ENCODE peak calls at places on chromosomes 3 and 15, in four cellular contexts. W is testis, T is HL-60, G is aorta. S is an unnamed sample. For H3K27me3, the result is how much of the 10 kb centered on the place peaks cover.

GRCh38 chr3:67947808-67948508 is 293.5 kb upstream of the SUCLG2 start:
- DNase-seq in W (no peak), T (no peak), G (no peak), S (no peak)

GRCh38 chr3:4813855-4814254 is 165.4 kb upstream of the BHLHE40 start:
- DNase-seq in W (no peak), T (peak), G (no peak), S (peak)

GRCh38 chr3:49689046-49689886 is at the start of the genes MST1 and RNF123:
- DNase-seq in W (peak), T (peak), G (peak), S (peak)

GRCh38 chr3:32334675-32335074 is 57.0 kb upstream of the CMTM7 start:
- DNase-seq in W (no peak), T (no peak), G (no peak), S (no peak)

GRCh38 chr3:21310176-21310575 is 440.8 kb downstream of the ZNF385D start:
- DNase-seq in W (no peak), T (no peak), G (no peak), S (no peak)

GRCh38 chr15:100891316-100892012 is 11.8 kb downstream of the ALDH1A3 start:
- DNase-seq in W (no peak), T (no peak), G (no peak), S (no peak)

GRCh38 chr15:92226020-92226612 is 167.6 kb upstream of the ST8SIA2 start:
- DNase-seq in W (peak), T (peak), G (no peak), S (peak)

GRCh38 chr3:194906229-194906629 is 220.5 kb downstream of the FAM43A start:
- DNase-seq in W (no peak), T (no peak), G (no peak), S (peak)

GRCh38 chr15:98142584-98142983 is 182.1 kb downstream of the ARRDC4 start:
- DNase-seq in W (no peak), T (no peak), G (no peak), S (no peak)

GRCh38 chr3:141901914-141902313 is 25.5 kb downstream of the ATP1B3 start:
- DNase-seq in W (no peak), T (no peak), G (no peak), S (no peak)

GRCh38 chr3:191328963-191329653 is at the start of gene CCDC50:
- DNase-seq in W (peak), T (peak), G (peak), S (peak)

GRCh38 chr3:11204697-11205397 is 50.6 kb downstream of the HRH1 start:
- DNase-seq in W (no peak), T (no peak), G (peak), S (no peak)

GRCh38 chr15:33201376-33202189 is 7.1 kb upstream of the FMN1 start:
- DNase-seq in W (no peak), T (no peak), G (no peak), S (peak)

GRCh38 chr3:123755085-123755484 is 129.0 kb downstream of the MYLK start:
- DNase-seq in W (no peak), T (no peak), G (no peak), S (no peak)

GRCh38 chr15:100114100-100114499 is 227.7 kb downstream of the ADAMTS17 start:
- DNase-seq in W (peak), T (no peak), G (peak), S (peak)

GRCh38 chr3:183178512-183178832 is 15.9 kb upstream of the LAMP3 start:
- DNase-seq in W (no peak), T (no peak), G (no peak), S (no peak)

GRCh38 chr3:172174396-172175253 is 135.2 kb downstream of the FNDC3B start:
- DNase-seq in W (no peak), T (no peak), G (no peak), S (no peak)

GRCh38 chr3:59277201-59277600 is 227.4 kb upstream of the CFAP20DC start:
- DNase-seq in W (no peak), T (no peak), G (no peak), S (no peak)

GRCh38 chr15:75672646-75673425 is 25.1 kb downstream of the SNX33 start:
- DNase-seq in W (peak), T (no peak), G (peak), S (peak)

GRCh38 chr3:177525987-177526712 is 328.9 kb upstream of the TBL1XR1 start:
- DNase-seq in W (no peak), T (peak), G (no peak), S (no peak)

GRCh38 chr3:7309707-7310106 is 448.8 kb downstream of the GRM7 start:
- DNase-seq in W (peak), T (no peak), G (peak), S (peak)

GRCh38 chr3:15305366-15305844 is 27.0 kb downstream of the SH3BP5 start:
- DNase-seq in W (peak), T (no peak), G (no peak), S (peak)

GRCh38 chr3:46375814-46376213 is 5.1 kb downstream of the CCR5 start:
- DNase-seq in W (no peak), T (no peak), G (no peak), S (no peak)

GRCh38 chr3:64150527-64151238 is 74.6 kb downstream of the PRICKLE2 start:
- DNase-seq in W (peak), T (no peak), G (peak), S (peak)

GRCh38 chr3:48125026-48125704 is 63.1 kb downstream of the CDC25A start:
- DNase-seq in W (peak), T (no peak), G (peak), S (no peak)

GRCh38 chr3:188243124-188243795 is 89.3 kb downstream of the LPP start:
- DNase-seq in W (no peak), T (no peak), G (no peak), S (no peak)
- H3K27ac ChIP-seq in W (no peak), T (no peak), G (no peak), S (no peak)

DNA sequence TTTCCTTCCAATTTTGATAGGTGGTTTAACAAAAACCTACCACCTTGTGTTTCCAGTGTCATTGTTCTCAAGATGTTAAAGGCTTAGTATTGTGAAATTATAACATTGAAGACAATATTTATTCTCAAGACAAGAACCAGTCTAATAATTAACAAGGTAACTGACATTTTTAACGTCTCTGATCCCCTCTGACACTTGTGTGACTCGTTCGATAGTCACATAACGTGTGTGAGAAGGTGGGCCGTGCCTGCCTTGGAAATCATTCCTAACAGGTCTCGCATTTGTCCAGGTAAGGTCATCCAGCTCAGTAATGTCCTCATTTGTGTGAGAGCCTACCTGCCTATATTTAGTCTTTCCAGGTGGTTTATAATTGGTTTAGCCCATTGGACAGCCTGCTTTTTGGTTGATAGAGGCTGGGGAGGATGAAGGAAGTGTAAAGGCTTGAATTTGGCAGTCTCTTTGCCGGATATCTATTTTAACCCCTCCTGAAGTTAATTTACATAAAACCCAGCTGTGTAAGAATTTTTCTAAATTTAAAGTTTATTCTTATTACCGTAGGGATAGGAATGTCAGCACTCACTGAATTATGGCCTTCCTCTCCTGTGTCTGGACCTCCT is 94.4 kb downstream of the AKAP13 start:
- DNase-seq in W (no peak), T (no peak), G (no peak), S (no peak)
- H3K4me3 ChIP-seq in W (no peak), T (no peak), G (no peak), S (no peak)

DNA sequence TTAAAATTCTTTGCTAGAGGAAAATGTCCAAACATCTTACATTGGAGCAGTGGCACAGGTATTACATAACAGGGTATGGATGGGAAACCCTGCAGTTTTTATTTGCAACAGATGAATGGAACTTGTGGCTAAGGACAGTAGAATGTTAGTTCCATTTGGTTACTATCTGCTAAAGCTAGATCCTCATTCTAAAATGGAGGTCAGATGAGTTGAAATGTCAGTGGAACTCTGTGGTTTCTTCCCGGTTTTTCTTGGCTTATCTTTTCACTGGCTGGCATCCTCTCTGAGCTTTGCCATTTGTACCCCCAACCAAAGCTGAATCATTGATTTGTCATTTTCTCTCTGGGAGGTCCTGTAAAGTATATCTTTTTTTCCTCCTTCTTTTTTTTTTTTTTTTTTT is 68.9 kb downstream of the ARMC8 start:
- DNase-seq in W (no peak), T (no peak), G (no peak), S (no peak)
- H3K27me3 ChIP-seq in W (under half), T (under half), G (under half), S (under half)

DNA sequence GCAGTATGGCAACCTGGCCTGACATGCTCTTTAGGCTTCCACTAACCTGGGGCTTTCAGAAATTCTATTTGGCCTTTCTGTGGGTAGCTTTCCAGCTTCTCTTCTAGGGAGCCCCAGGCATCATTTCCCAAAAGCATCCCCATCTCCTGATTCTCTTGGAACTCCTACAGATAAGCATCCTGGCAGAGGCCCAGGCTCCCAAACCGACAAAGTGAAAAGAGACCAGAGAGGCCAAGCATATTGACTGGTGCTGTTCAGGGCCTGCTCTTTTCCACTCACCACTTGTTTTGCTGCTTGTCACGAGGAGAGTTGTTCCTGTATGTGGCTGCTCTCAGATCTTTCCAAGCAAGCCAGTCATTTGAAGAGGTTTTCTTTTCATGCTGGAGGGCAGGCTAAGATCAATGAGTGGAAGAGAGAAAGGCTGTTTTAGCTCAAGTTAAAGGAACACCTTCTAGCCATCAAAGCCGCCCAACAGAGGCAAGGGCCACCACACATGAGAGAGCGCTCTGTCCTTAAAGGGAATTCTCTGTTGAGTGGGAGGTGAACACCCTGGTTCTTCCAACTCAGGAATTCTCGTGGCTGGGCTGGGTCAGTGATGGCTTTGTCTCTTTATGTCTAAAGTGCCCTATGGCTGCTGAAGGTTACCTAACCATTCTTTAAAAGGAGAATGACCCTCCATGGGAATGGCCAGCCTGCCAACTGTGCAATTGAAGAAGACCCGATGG is 31.1 kb upstream of the NR2E3 start:
- DNase-seq in W (no peak), T (no peak), G (no peak), S (no peak)
- H3K27ac ChIP-seq in W (no peak), T (no peak), G (peak), S (peak)